ENCODE peak calls at places on chromosome 6, in four cellular contexts. R, C, N and Q are unnamed samples.
A peak's percentile ranks its signal among the peaks of the same experiment; 100 is the strongest.

GRCh38 chr6:100276311-100277057 is 188.2 kb downstream of the SIM1 start:
- DNase-seq in R (no peak), N (no peak), C (no peak), Q (no peak)

GRCh38 chr6:71524201-71524600 is 235.6 kb downstream of the OGFRL1 start:
- DNase-seq in C (no peak), N (no peak), R (no peak), Q (no peak)

GRCh38 chr6:88586371-88587157 is 376.9 kb downstream of the RNGTT start:
- DNase-seq in C (no peak), N (no peak), R (no peak), Q (peak; percentile 1)

GRCh38 chr6:139982652-139983051 is 608.2 kb upstream of the CITED2 start:
- DNase-seq in R (peak; percentile 50), N (peak; percentile 37), C (no peak), Q (peak; percentile 59)

GRCh38 chr6:152091201-152091600 is 283.7 kb downstream of the ESR1 start:
- DNase-seq in R (no peak), C (no peak), N (no peak), Q (peak; percentile 49)

GRCh38 chr6:119966484-119966883 is 616.9 kb upstream of the MAN1A1 start:
- DNase-seq in C (peak; percentile 66), R (peak; percentile 89), N (no peak), Q (peak; percentile 13)

GRCh38 chr6:69974193-69974592 is 107.8 kb downstream of the COL19A1 start:
- DNase-seq in R (no peak), C (no peak), N (peak; percentile 60), Q (no peak)

GRCh38 chr6:89357390-89357789 is 4.9 kb upstream of the UBE2J1 start:
- DNase-seq in C (peak; percentile 95), R (no peak), N (no peak), Q (no peak)

GRCh38 chr6:6918216-6918983 is 189.4 kb upstream of the RREB1 start:
- DNase-seq in R (no peak), N (no peak), C (no peak), Q (peak; percentile 75)

GRCh38 chr6:36642913-36643817 is 35.3 kb upstream of the CDKN1A start:
- DNase-seq in C (no peak), R (no peak), N (no peak), Q (peak; percentile 87)

GRCh38 chr6:34914358-34914757 is 25.3 kb downstream of the ANKS1A start:
- DNase-seq in C (no peak), N (no peak), R (no peak), Q (peak; percentile 50)

GRCh38 chr6:122730775-122731386 is 48.6 kb upstream of the FABP7 start:
- DNase-seq in N (peak; percentile 20), R (peak; percentile 67), C (peak; percentile 18), Q (peak; percentile 44)

GRCh38 chr6:157004530-157004929 is 227.4 kb downstream of the ARID1B start:
- DNase-seq in R (no peak), N (no peak), C (no peak), Q (no peak)

GRCh38 chr6:52552278-52552643 is 24.6 kb downstream of the TRAM2 start:
- DNase-seq in C (peak; percentile 88), R (no peak), N (no peak), Q (no peak)

GRCh38 chr6:92777146-92777740 is 642.1 kb downstream of the EPHA7 start:
- DNase-seq in N (no peak), C (peak; percentile 57), R (peak; percentile 82), Q (peak; percentile 52)

GRCh38 chr6:136576821-136577220 is 26.6 kb upstream of the MAP7 start:
- DNase-seq in N (no peak), R (no peak), C (no peak), Q (peak; percentile 29)

GRCh38 chr6:170129691-170130171 is 161.1 kb downstream of the DLL1 start:
- DNase-seq in N (peak; percentile 93), R (no peak), C (no peak), Q (peak; percentile 3)

GRCh38 chr6:35064508-35065440 is 76.4 kb downstream of the TCP11 start:
- DNase-seq in N (no peak), C (no peak), R (no peak), Q (no peak)

GRCh38 chr6:166007349-166008263 is 160.0 kb downstream of the TBXT start:
- DNase-seq in R (no peak), N (peak; percentile 55), C (no peak), Q (no peak)

GRCh38 chr6:154245542-154245941 is 111.1 kb downstream of the IPCEF1 start:
- DNase-seq in R (no peak), N (no peak), C (no peak), Q (no peak)

GRCh38 chr6:15533379-15534044 is 129.3 kb downstream of the DTNBP1 start:
- DNase-seq in N (no peak), C (no peak), R (no peak), Q (no peak)

GRCh38 chr6:68639826-68640505 is 4.9 kb downstream of the ADGRB3 start:
- DNase-seq in C (no peak), N (no peak), R (peak; percentile 26), Q (no peak)

GRCh38 chr6:155493694-155494143 is 38.1 kb upstream of the NOX3 start:
- DNase-seq in N (no peak), R (peak; percentile 39), C (peak; percentile 20), Q (peak; percentile 95)

GRCh38 chr6:146770965-146771735 is 172.4 kb downstream of the ADGB start:
- DNase-seq in R (no peak), N (no peak), C (peak; percentile 22), Q (no peak)

GRCh38 chr6:13766201-13766634 is 48.1 kb downstream of the MCUR1 start:
- DNase-seq in R (no peak), C (no peak), N (no peak), Q (peak; percentile 37)
- TF ChIP-seq EZH2phosphoT487 in R (no peak), C (no peak), N (no peak), Q (no peak)

DNA sequence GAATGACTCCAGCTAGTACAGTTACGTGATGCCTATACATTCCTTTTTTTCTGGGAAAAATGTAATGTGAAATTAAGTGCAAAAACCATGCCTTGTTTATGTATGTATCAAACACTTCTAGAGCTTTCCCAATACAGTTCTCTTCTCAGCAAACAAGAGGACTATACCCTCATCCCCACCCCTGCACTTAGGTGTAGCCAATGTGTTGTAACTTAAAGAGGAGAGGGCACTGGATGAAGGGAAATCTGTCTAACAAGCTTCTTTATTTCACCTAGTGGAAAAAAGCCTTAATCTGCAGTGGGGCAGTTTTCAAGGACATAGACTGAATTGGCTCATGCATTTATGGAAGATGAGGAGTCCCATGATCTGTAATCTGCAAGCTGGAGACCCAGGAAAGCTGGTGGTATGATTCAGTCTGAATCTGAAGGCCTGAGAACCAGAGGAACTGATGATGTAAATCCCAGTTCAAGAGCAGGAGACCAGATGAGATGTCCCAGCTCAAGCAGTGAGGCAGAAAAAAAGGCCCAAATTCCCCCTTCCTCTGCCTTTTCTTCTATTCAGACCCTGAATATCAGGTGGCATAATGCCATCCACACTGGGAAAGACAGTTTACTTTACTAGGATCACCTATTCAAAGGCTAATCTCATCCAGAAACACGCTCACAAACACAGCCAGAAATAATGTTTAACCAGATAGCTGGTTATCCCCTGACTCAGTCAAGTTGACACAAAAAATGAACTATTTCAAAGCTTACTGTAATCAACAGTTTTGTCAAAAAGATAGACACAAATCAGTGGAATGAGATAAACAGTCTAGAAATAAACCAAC is 25.8 kb upstream of the SLC17A3 start:
- DNase-seq in N (no peak), C (no peak), R (peak; percentile 8), Q (no peak)
- TF ChIP-seq EZH2phosphoT487 in N (no peak), C (no peak), R (no peak), Q (no peak)

DNA sequence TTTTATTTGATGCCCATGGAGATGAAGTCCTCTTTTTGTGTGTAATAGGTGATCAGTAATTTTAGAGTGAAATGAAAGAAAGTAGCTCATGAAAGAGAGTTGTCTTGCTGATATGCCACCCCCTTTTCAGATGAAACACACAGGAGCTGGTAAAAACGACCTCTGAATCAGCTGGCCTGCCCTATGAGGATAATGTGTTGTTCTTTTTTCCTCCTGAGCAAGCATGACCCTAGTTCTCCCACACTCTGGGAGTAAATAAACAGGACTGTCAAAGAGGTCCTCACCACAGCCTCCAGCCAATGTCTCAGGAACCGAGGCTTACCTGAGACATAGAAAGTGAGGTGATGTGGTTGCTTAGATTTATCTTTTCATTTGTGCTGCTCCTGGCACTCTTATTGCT is 29.5 kb downstream of the GPX5 start:
- DNase-seq in N (no peak), R (no peak), C (no peak), Q (no peak)
- TF ChIP-seq EZH2phosphoT487 in N (no peak), R (no peak), C (no peak), Q (no peak)

GRCh38 chr6:31010393-31011060 is at the start of gene MUC22:
- DNase-seq in R (no peak), C (no peak), N (no peak), Q (peak; percentile 66)
- TF ChIP-seq EZH2phosphoT487 in R (no peak), C (no peak), N (no peak), Q (no peak)